ENCODE peak calls at places on chromosomes 2 and 18, in five cellular contexts. U, Q, Y, R and M are unnamed samples.

GRCh38 chr18:60891936-60892335 is 441.3 kb upstream of the CDH20 start:
- DNase-seq in U (no peak), Q (no peak), Y (peak), R (no peak), M (no peak)

GRCh38 chr18:36519358-36519757 is 221.8 kb downstream of the FHOD3 start:
- DNase-seq in U (peak), Q (no peak), Y (peak), R (no peak), M (no peak)

GRCh38 chr2:171626949-171627348 is 60.3 kb upstream of the DYNC1I2 start:
- DNase-seq in U (no peak), Q (no peak), Y (no peak), R (no peak), M (no peak)

GRCh38 chr18:23662309-23663263 is at the start of gene ANKRD29:
- DNase-seq in U (peak), Q (peak), Y (peak), R (peak), M (no peak)

GRCh38 chr18:54173980-54174611 is 50.4 kb downstream of the MBD2 start:
- DNase-seq in U (no peak), Q (no peak), Y (no peak), R (no peak), M (no peak)

GRCh38 chr2:231379266-231380215 is 16.0 kb upstream of the B3GNT7 start:
- DNase-seq in U (peak), Q (no peak), Y (peak), R (peak), M (no peak)

GRCh38 chr18:78709271-78709809 is 270.3 kb upstream of the SALL3 start:
- DNase-seq in U (no peak), Q (no peak), Y (no peak), R (no peak), M (no peak)

GRCh38 chr18:36188912-36189311 is 1.6 kb downstream of the MOCOS start:
- DNase-seq in U (no peak), Q (no peak), Y (no peak), R (no peak), M (no peak)

GRCh38 chr18:50924372-50924771 is 43.5 kb upstream of the ELAC1 start:
- DNase-seq in U (no peak), Q (no peak), Y (no peak), R (no peak), M (no peak)

DNA sequence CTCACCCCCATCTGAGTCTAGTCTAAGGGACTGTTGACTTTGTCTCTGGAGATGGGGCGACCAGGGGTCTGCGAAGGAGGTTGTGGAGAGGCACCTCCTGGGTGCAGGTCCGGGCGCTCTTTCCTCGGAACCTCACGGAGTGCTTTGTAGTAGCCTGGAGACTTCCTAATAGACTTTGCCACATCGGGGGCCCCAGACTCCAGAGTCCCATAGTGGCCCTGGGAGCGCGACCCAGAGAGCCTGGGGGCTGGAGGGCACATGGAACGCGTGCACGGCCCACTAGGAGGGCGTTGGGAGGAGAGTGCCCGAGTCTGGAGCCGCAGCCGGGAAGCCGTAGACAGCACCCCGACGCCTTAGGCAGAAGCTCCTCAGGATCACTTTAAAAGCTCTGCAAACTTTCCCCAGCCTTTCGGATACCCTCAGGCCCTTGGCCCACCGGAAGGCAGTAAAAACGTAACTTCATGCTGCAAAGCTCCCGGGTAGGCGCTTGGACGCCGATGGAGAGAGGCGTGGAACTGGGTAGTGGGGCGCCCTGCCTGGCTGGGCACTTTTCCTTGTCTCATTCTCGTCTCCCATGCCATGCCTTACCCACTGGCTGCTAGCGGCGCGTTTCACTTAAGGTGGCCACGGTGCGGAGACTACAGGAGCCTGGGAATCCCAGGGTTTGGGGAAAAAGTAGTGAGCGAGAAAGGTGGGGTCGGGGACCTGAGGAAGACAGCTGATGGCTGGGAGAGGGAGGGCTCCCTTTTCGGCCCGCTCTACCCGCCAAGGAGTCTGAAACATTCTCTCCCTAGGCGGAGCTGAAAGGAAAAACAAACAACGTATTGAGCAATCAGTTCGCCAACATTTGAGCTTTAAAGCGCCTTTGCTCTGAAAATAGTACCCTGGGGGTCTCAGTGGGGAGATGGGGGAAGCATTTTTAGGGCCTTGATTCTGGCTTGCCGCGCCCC is 141.7 kb downstream of the MEIS1 start:
- DNase-seq in U (peak), Q (peak), Y (peak), R (no peak), M (no peak)
- H3K4me3 ChIP-seq in U (peak), Q (peak), Y (peak), R (peak), M (peak)

GRCh38 chr2:64698068-64698645 is 44.4 kb upstream of the SERTAD2 start:
- DNase-seq in U (no peak), Q (no peak), Y (no peak), R (no peak), M (no peak)
- H3K4me3 ChIP-seq in U (no peak), Q (no peak), Y (no peak), R (no peak), M (no peak)

GRCh38 chr2:159715451-159715850 is 3.1 kb downstream of the MARCHF7 start:
- DNase-seq in U (no peak), Q (no peak), Y (peak), R (no peak), M (peak)

GRCh38 chr2:159713691-159714585 is 1.6 kb downstream of the MARCHF7 start:
- DNase-seq in U (no peak), Q (peak), Y (peak), R (no peak), M (peak)

GRCh38 chr2:159712194-159712928 is at the start of gene MARCHF7:
- DNase-seq in U (peak), Q (peak), Y (peak), R (peak), M (peak)

GRCh38 chr2:159712929-159713575 is 746 bp downstream of the MARCHF7 start:
- DNase-seq in U (no peak), Q (peak), Y (peak), R (no peak), M (no peak)

DNA sequence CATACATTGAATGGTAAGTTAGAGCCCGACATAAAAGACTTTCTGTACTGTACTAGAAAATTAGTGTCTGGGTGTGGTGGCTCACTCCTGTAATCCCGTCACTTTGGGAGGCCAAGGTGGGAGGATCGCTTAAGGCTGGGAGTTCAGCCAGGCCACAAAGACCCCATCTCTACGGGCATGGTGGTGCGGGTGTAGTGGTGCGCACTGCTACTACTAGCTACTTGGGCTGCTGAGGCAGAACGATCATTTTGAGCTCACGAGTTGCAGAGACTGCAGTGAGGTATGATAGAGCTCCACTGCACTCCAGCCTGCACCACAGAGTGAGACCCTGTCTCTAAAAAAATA is 2.3 kb downstream of the MARCHF7 start:
- DNase-seq in U (no peak), Q (no peak), Y (no peak), R (no peak), M (no peak)
- H3K4me3 ChIP-seq in U (peak), Q (no peak), Y (peak), R (no peak), M (no peak)

DNA sequence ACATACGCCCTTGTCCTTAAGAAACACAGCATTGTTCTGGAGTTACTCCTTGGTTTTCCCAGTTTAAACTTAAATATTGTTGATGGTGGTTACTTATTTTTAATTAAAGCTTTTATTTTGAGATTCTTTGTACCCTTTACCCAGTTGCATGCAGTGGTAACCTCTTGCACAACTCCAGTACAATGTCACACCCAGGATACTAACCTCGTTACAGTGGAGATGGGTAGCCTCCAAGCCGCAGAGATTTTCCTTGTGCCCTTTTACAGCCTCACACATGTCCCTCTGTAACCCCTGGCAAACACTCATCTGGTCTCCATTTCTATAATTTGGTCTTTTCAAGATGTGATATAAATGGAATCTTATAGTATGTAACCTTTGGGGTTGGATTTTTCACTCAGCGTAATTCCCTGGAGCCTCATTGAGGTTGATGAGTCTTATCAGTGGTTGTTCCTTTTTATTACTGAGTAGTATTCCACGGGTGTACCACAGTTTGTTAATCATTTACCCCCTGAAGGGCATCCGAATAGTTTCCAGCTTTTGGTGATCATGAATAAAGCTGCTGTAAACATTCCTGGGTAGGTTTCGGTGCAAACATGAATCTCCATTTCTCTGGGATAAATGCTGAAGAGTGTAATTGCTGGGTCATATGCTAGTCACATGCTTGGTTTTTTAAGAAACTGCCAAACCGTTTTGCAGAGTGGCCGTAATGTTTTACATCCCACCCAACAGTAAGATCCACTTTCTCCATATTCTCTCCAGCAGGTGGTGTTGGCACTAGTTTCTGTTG is 68.5 kb downstream of the DGKD start:
- DNase-seq in U (no peak), Q (no peak), Y (no peak), R (no peak), M (no peak)
- H3K4me3 ChIP-seq in U (peak), Q (no peak), Y (peak), R (no peak), M (no peak)

GRCh38 chr2:20651731-20652099 is 817 bp upstream of the HS1BP3 start:
- DNase-seq in U (no peak), Q (no peak), Y (no peak), R (no peak), M (no peak)
- H3K4me3 ChIP-seq in U (peak), Q (no peak), Y (peak), R (no peak), M (peak)